ENCODE peak calls at places on chromosomes 7 and 10, in five cellular contexts. U, M, I, A and F are unnamed samples.

GRCh38 chr10:7886056-7886455 is 67.8 kb downstream of the TAF3 start:
- DNase-seq in U (no peak), M (no peak), I (no peak), A (no peak), F (no peak)

GRCh38 chr7:136009488-136010079 is 32.4 kb upstream of the MTPN start:
- DNase-seq in U (no peak), M (peak; percentile 16), I (peak; percentile 22), A (no peak), F (no peak)

GRCh38 chr10:10777723-10778122 is 239.9 kb upstream of the CELF2 start:
- DNase-seq in U (no peak), M (no peak), I (no peak), A (no peak), F (no peak)

GRCh38 chr7:121041516-121042148 is 53.1 kb downstream of the CPED1 start:
- DNase-seq in U (no peak), M (no peak), I (no peak), A (no peak), F (no peak)

GRCh38 chr10:97411411-97411810 is 10.3 kb upstream of the RRP12 start:
- DNase-seq in U (no peak), M (peak; percentile 90), I (no peak), A (no peak), F (no peak)

GRCh38 chr7:80134536-80135305 is at the start of gene GNAI1:
- DNase-seq in U (peak; percentile 87), M (peak; percentile 27), I (peak; percentile 60), A (no peak), F (no peak)

GRCh38 chr10:54665122-54665521 is 135.9 kb downstream of the PCDH15 start:
- DNase-seq in U (no peak), M (no peak), I (no peak), A (no peak), F (no peak)

GRCh38 chr7:101546308-101546936 is 82.7 kb downstream of the MYL10 start:
- DNase-seq in U (no peak), M (no peak), I (no peak), A (no peak), F (no peak)

GRCh38 chr7:33762153-33762902 is 143.0 kb upstream of the BMPER start:
- DNase-seq in U (no peak), M (no peak), I (no peak), A (no peak), F (no peak)

GRCh38 chr10:72980348-72980747 is 25.7 kb upstream of the PLA2G12B start:
- DNase-seq in U (no peak), M (no peak), I (no peak), A (no peak), F (no peak)

GRCh38 chr7:7265057-7265456 is 82.7 kb downstream of the C1GALT1 start:
- DNase-seq in U (no peak), M (no peak), I (no peak), A (no peak), F (no peak)

GRCh38 chr7:139567647-139568345 is 44.3 kb downstream of the CLEC2L start:
- DNase-seq in U (no peak), M (no peak), I (no peak), A (no peak), F (no peak)

GRCh38 chr10:104253106-104253505 is 1.6 kb upstream of the GSTO1 start:
- DNase-seq in U (no peak), M (peak; percentile 96), I (no peak), A (no peak), F (no peak)

GRCh38 chr7:28984219-28984618 is 26.1 kb upstream of the TRIL start:
- DNase-seq in U (no peak), M (no peak), I (no peak), A (no peak), F (no peak)

GRCh38 chr7:2041496-2042367 is 191.0 kb downstream of the MAD1L1 start:
- DNase-seq in U (no peak), M (no peak), I (no peak), A (no peak), F (no peak)

GRCh38 chr7:6234384-6234783 is 38.0 kb downstream of the CYTH3 start:
- DNase-seq in U (no peak), M (no peak), I (no peak), A (no peak), F (no peak)

GRCh38 chr10:62454696-62455451 is 80.7 kb downstream of the ZNF365 start:
- DNase-seq in U (no peak), M (no peak), I (no peak), A (no peak), F (peak; percentile 17)

GRCh38 chr7:105457619-105458018 is 64.5 kb downstream of the PUS7 start:
- DNase-seq in U (no peak), M (no peak), I (no peak), A (no peak), F (no peak)

GRCh38 chr10:97577701-97578100 is 5.1 kb downstream of the ANKRD2 start:
- DNase-seq in U (no peak), M (no peak), I (no peak), A (no peak), F (no peak)

GRCh38 chr10:84291389-84291788 is 37.0 kb upstream of the CCSER2 start:
- DNase-seq in U (no peak), M (peak; percentile 22), I (no peak), A (no peak), F (peak; percentile 67)

GRCh38 chr10:84293574-84294016 is 34.8 kb upstream of the CCSER2 start:
- DNase-seq in U (no peak), M (no peak), I (no peak), A (no peak), F (no peak)

GRCh38 chr10:84293171-84293570 is 35.2 kb upstream of the CCSER2 start:
- DNase-seq in U (no peak), M (no peak), I (no peak), A (no peak), F (no peak)

GRCh38 chr10:84290235-84290634 is 38.2 kb upstream of the CCSER2 start:
- DNase-seq in U (no peak), M (no peak), I (no peak), A (no peak), F (no peak)

DNA sequence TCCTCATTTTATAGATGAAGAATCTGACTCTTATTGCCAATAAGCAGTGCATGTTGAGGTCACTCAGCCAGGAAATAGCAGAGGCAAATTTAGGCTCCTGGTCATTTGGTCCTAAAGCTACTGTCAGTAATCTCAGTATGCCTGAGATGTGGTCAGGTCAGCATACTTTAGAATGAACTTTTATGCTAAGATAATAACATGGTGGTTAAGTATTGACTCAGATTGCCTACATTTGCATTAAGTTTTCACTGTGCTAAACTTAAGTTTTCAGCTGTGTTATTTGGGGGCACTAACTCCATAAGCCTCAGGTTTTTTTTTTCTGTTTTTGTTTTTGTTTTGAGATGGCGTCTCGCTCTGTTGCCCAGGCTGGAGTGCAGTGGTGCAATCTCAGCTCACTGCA is 35.9 kb upstream of the CCSER2 start:
- DNase-seq in U (no peak), M (no peak), I (no peak), A (no peak), F (no peak)
- TF ChIP-seq JUND in U (no peak), M (no peak), I (no peak), A (no peak), F (no peak)

GRCh38 chr10:3043512-3044368 is 23.6 kb upstream of the PFKP start:
- DNase-seq in U (no peak), M (peak; percentile 69), I (peak; percentile 74), A (no peak), F (peak; percentile 86)

GRCh38 chr10:3036605-3037004 is 30.7 kb upstream of the PFKP start:
- DNase-seq in U (no peak), M (no peak), I (no peak), A (no peak), F (no peak)

GRCh38 chr10:3042589-3042988 is 24.8 kb upstream of the PFKP start:
- DNase-seq in U (no peak), M (no peak), I (no peak), A (no peak), F (no peak)

GRCh38 chr10:3037182-3037581 is 30.2 kb upstream of the PFKP start:
- DNase-seq in U (no peak), M (no peak), I (no peak), A (no peak), F (no peak)

GRCh38 chr10:3040069-3040468 is 27.3 kb upstream of the PFKP start:
- DNase-seq in U (no peak), M (no peak), I (no peak), A (no peak), F (no peak)
- TF ChIP-seq JUND in U (no peak), M (no peak), I (no peak), A (no peak), F (no peak)

GRCh38 chr10:128268015-128268722 is 141.9 kb upstream of the MKI67 start:
- DNase-seq in U (peak; percentile 85), M (peak; percentile 33), I (peak; percentile 31), A (no peak), F (peak; percentile 19)
- TF ChIP-seq JUND in U (no peak), M (no peak), I (no peak), A (no peak), F (no peak)

DNA sequence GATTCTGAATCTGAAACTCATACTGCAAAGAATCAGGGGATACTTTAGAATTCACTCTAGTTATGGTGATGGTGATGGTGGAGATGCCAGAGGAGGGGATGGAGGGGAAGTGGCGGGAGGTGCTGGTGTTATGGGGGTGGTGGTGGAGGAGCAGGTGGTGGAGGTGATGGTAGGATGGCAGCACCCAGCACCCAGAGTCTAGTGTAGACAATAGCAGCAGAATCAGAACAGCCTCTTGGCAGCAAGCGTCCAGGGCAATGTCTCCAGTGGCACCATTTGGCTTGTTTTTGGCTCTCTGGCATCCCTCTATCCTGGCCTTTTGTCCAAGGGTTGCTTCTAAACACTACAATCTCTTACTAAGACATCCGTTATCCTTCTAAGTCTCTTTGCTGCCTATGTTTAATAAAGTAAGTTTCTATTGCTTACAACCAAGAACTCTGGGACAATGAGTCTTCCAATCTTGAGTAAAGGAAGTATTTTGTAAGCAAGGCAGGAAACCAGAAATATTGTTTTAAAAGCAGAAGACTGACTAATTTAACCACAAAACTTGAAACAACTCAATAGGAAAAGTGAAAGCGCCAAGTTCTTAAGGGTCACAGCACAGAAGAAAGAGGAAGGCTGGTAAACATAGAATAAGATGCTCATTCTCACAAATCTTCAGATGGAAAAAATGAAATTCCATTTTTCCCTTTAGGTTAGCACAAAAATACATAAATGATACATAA is 42.4 kb upstream of the GDF10 start:
- DNase-seq in U (peak; percentile 8), M (no peak), I (no peak), A (peak; percentile 16), F (no peak)
- TF ChIP-seq JUND in U (no peak), M (no peak), I (no peak), A (no peak), F (no peak)

GRCh38 chr7:157690058-157690832 is 353.4 kb downstream of the DNAJB6 start:
- DNase-seq in U (peak; percentile 62), M (no peak), I (no peak), A (no peak), F (no peak)
- TF ChIP-seq JUND in U (no peak), M (no peak), I (no peak), A (no peak), F (no peak)

DNA sequence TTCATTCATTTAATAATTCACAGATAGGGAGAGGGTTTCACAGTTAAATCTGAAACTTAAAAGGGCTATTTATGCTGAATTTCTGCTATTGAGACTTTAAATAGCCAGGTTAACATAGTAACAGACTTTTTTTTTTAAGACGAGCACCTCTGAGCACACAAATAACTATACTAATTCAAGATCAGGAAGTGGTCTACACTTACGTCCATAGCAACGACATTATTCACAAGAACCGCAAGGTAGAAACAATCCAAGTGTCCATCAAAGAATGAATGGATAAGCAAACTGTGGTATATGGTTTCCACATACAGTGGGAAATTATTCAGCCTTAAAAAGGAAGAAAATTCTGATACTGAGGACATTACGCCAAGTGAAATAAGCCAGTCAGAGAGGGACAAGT is 140.2 kb upstream of the LAMB4 start:
- DNase-seq in U (no peak), M (no peak), I (no peak), A (no peak), F (no peak)
- TF ChIP-seq JUND in U (no peak), M (no peak), I (no peak), A (no peak), F (no peak)